ENCODE peak calls at places on chromosomes 2 and 18, in eight cellular contexts. Q is tibial artery, W is BJ, P is adrenal gland, G is right lobe of liver, D is heart right ventricle, Y is psoas muscle, E is fibroblast of the aortic adventitia. K is an unnamed sample.

GRCh38 chr18:57004366-57005121 is 142.3 kb upstream of the BOD1L2 start:
- DNase-seq in Q (no peak), P (no peak), G (no peak), E (peak), W (peak), Y (no peak), D (no peak), K (no peak)

GRCh38 chr18:30970201-30970816 is 72.2 kb downstream of the DSC3 start:
- DNase-seq in E (peak), W (no peak), D (no peak), G (no peak), P (no peak), Y (no peak), Q (no peak), K (no peak)

GRCh38 chr18:59268722-59269562 is 4.3 kb downstream of the RAX start:
- DNase-seq in D (peak), Q (no peak), Y (no peak), E (no peak), W (no peak), G (peak), P (no peak), K (no peak)

GRCh38 chr2:32756074-32756727 is 128.4 kb downstream of the TTC27 start:
- DNase-seq in G (no peak), Q (no peak), D (no peak), E (no peak), W (no peak), Y (no peak), P (no peak), K (no peak)

GRCh38 chr18:28183418-28184078 is 6.6 kb upstream of the CDH2 start:
- DNase-seq in Y (no peak), W (peak), E (peak), P (no peak), Q (no peak), G (no peak), D (no peak), K (no peak)

GRCh38 chr2:69026026-69026425 is 13.0 kb downstream of the ANTXR1 start:
- DNase-seq in Y (no peak), G (no peak), W (no peak), D (no peak), Q (no peak), P (peak), E (peak), K (peak)

GRCh38 chr18:44098551-44099098 is 582.1 kb upstream of the SETBP1 start:
- DNase-seq in W (no peak), E (peak), P (no peak), Q (no peak), Y (no peak), G (no peak), D (no peak), K (peak)

GRCh38 chr2:134460583-134460998 is 206.7 kb downstream of the MGAT5 start:
- DNase-seq in G (peak), D (peak), Q (no peak), P (peak), W (no peak), E (peak), Y (no peak), K (peak)

GRCh38 chr2:12404497-12404896 is 312.2 kb upstream of the TRIB2 start:
- DNase-seq in G (no peak), Y (no peak), W (no peak), Q (no peak), D (no peak), P (no peak), E (no peak), K (no peak)

GRCh38 chr2:161136194-161136593 is 24.0 kb upstream of the TANK start:
- DNase-seq in Q (no peak), E (no peak), Y (no peak), W (no peak), D (no peak), P (no peak), G (no peak), K (no peak)

GRCh38 chr2:120898961-120899360 is 163.3 kb downstream of the GLI2 start:
- DNase-seq in G (no peak), W (no peak), Y (peak), Q (no peak), D (no peak), P (no peak), E (no peak), K (no peak)

GRCh38 chr2:110206056-110206455 is 1.2 kb upstream of the NPHP1 start:
- DNase-seq in D (no peak), Y (no peak), W (no peak), G (no peak), Q (no peak), E (peak), P (no peak), K (no peak)

GRCh38 chr2:205879362-205879761 is 197.1 kb downstream of the NRP2 start:
- DNase-seq in W (no peak), D (no peak), E (no peak), Q (no peak), G (no peak), P (no peak), Y (no peak), K (no peak)

GRCh38 chr18:10072659-10073309 is 159.0 kb downstream of the VAPA start:
- DNase-seq in E (peak), P (no peak), Y (no peak), Q (no peak), W (peak), D (no peak), G (no peak), K (no peak)

GRCh38 chr2:28338046-28338753 is 54.5 kb upstream of the FOSL2 start:
- DNase-seq in W (peak), G (peak), P (no peak), Q (peak), D (peak), Y (peak), E (peak), K (peak)

GRCh38 chr2:79219383-79219988 is 59.9 kb upstream of the REG3A start:
- DNase-seq in G (no peak), W (no peak), E (peak), D (no peak), Q (no peak), Y (no peak), P (peak), K (no peak)

GRCh38 chr2:105919826-105920225 is 175.1 kb downstream of the NCK2 start:
- DNase-seq in E (peak), W (no peak), Q (no peak), D (no peak), P (no peak), G (no peak), Y (no peak), K (peak)

GRCh38 chr18:63126134-63127067 is 193.2 kb downstream of the BCL2 start:
- DNase-seq in D (no peak), Y (no peak), P (no peak), G (no peak), E (no peak), Q (no peak), W (no peak), K (no peak)

GRCh38 chr18:79938196-79938595 is 13.3 kb downstream of the SLC66A2 start:
- DNase-seq in G (peak), E (no peak), P (no peak), D (no peak), W (no peak), Y (peak), Q (no peak), K (peak)

GRCh38 chr2:101617188-101617587 is 80.3 kb upstream of the MAP4K4 start:
- DNase-seq in Q (no peak), Y (no peak), D (no peak), G (no peak), W (peak), E (peak), P (no peak), K (no peak)

GRCh38 chr2:230042195-230042594 is 26.5 kb downstream of the SLC16A14 start:
- DNase-seq in G (no peak), Q (no peak), P (no peak), D (no peak), W (no peak), E (peak), Y (no peak), K (no peak)

GRCh38 chr18:64207818-64208217 is 58.9 kb upstream of the LINC00305 start:
- DNase-seq in G (no peak), D (no peak), Q (no peak), Y (no peak), P (no peak), W (no peak), E (no peak), K (no peak)

GRCh38 chr18:34352385-34353163 is 127.9 kb upstream of the NOL4 start:
- DNase-seq in W (no peak), E (no peak), Q (no peak), Y (no peak), P (no peak), D (no peak), G (no peak), K (no peak)
- TF ChIP-seq CTCF in W (no peak), E (no peak), Q (no peak), Y (peak), P (no peak), D (peak), G (peak), K (no peak)

GRCh38 chr2:95276888-95277245 is 2.6 kb downstream of the PROM2 start:
- DNase-seq in P (no peak), Q (no peak), G (peak), Y (peak), D (no peak), E (no peak), W (no peak), K (no peak)
- H3K4me3 ChIP-seq in P (no peak), Q (no peak), G (no peak), Y (no peak), D (no peak), E (no peak), W (no peak), K (no peak)

DNA sequence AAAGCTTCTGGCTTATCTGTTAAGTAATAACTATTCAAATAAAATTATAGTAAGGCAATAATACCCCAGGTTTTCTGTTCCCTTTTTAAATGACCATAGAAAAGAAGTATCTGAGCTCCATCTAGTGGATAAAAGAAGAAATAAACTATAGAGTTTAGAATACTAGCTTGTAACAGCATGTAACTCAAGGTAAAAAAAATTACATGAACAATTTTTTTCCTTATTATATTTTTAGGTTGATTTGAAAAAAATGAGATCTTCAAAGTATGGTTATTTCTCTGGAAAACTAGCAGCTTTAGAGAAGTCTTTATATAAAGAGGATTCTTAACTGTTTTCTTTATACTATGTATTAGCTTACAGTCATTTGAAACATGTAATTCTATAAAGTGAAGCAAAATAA is 58.1 kb downstream of the NCKAP1 start:
- DNase-seq in P (no peak), E (peak), Y (no peak), W (no peak), D (no peak), G (no peak), Q (no peak), K (no peak)
- TF ChIP-seq CTCF in P (peak), E (peak), Y (peak), W (peak), D (peak), G (peak), Q (peak), K (peak)

DNA sequence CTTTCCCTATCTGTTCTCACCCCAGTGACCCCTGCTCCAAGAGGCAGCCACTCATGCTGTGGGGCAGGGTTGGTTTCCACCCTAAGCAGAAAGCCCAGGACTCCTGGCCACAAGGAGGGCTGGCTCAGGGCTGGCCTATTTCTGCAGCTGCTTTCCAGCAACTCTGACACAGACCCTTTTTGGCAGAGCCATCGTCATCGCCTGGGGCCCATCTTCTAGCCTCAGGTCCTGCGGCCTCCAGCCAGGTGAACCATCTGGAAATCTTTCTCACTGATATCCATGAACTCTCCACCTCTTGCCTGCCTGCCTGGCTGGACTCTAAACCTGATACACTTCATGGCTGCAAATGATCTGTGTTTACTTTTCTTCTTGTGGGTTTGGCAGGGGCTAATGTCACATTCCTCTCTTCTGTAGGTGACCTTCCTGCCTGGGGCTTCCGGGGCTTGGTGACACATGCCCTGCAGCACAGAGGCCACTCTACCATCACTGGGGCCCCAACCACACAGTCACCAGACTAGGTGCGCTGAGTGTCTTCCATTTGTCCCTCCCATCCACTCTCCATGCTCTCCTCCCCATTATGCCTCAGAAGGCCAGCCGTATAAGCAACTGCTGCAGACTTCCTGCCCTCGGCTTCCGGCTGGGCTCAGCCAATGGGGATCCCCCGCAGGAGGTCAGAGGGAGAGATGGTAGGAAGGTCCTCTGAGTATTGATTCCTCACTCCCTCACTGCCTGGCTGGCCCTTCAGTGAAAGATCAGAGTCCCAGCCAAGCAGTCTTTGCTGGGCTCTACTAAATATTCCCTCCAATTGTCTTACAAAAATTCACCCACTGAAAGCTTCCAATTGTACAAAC is 9.7 kb upstream of the COPS8 start:
- DNase-seq in Q (no peak), G (peak), E (no peak), W (no peak), P (no peak), Y (no peak), D (no peak), K (no peak)
- H3K4me3 ChIP-seq in Q (no peak), G (no peak), E (no peak), W (no peak), P (no peak), Y (no peak), D (no peak), K (no peak)

DNA sequence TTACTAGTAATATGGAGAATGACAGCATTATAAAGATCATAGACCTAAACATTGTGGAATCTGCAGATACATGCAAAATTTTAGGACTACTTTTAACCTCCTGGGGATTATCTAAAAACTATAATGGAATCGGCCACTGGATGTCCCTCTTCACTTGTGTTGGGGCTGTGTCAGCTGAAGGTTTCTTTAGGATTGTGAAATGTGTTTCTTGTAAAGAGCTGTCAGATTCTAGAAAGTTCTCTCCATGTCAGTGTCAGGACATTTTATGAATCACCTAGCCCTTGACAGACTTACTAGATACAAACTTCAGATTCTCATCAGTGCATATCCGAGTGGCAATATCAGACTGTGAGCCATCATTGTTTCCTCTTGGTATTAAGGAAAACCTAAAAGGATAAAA is 107.2 kb downstream of the CPS1 start:
- DNase-seq in D (no peak), Y (no peak), E (peak), G (no peak), Q (no peak), W (no peak), P (no peak), K (no peak)
- TF ChIP-seq CTCF in D (peak), Y (peak), E (peak), G (peak), Q (peak), W (peak), P (no peak), K (no peak)

DNA sequence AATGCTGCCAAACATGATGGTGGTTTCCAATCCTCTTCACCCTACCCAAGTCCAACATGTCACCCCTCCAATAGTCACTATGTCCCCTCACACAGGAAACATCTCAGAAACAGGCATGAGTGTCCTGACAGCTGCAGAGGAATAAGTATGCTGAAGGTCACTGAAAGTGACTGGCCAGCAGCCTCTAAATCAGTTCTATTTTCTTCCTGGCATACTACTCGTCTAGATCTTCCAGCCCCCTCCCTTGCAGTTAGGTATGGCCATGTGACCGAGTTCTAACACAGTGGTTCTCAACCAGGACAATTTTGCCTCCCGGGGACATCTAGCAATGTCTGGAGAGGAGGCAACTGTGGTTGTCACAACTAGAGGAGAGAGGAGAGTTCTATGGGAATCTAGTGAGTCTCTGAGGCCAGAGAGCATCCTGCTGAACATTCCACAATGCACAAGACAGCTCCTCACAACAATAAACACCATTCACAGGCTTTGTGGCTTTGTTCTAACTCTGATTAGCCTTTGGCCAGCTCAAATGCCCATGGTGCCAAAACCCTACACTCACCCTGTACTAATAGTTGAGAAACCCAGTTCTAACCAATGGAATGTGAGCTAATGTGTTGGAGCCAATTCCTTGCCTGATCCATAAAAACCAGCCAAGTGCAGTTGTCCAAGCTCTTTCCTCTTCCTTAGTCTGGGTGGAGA is 12.6 kb upstream of the ID2 start:
- DNase-seq in P (no peak), D (no peak), Y (no peak), W (no peak), G (no peak), E (peak), Q (peak), K (no peak)
- H3K4me3 ChIP-seq in P (no peak), D (no peak), Y (no peak), W (no peak), G (no peak), E (no peak), Q (no peak), K (no peak)

DNA sequence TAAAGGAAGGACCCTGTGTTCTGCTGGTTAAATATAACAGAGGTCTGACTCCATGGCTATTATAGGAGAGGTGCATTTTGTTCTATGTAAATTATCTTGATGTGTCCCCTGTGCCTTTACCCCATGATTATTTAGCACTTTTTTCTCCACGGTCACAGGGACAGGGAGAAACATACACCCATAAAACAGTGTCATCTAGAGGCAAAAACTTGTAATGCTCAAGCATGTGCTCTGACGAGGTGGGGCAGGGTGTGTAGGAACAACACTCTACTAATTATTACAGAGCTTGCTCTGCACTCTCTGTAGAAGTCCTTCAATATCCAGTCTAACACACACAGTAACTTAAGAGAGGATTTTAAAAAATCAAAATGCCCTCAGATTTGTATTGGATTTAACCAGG is 187.9 kb downstream of the NEDD4L start:
- DNase-seq in Y (no peak), Q (no peak), E (no peak), D (no peak), G (no peak), W (no peak), P (no peak), K (no peak)
- TF ChIP-seq CTCF in Y (peak), Q (no peak), E (no peak), D (peak), G (peak), W (peak), P (peak), K (no peak)

K was measured in Peyer's patch.